ENCODE peak calls at places on chromosomes 7 and 10, in four cellular contexts. Q, S, F and T are unnamed samples.

GRCh38 chr10:102150970-102151773 is 1.0 kb upstream of the NOLC1 start:
- DNase-seq in Q (no peak), S (no peak), F (no peak), T (peak)

GRCh38 chr7:114822131-114822530 is 99.8 kb upstream of the MDFIC start:
- DNase-seq in Q (no peak), S (no peak), F (no peak), T (no peak)

GRCh38 chr7:140230862-140231778 is 54.3 kb upstream of the KDM7A start:
- DNase-seq in Q (peak), S (peak), F (peak), T (peak)

GRCh38 chr7:157009170-157009777 is 1.2 kb downstream of the MNX1 start:
- DNase-seq in Q (no peak), S (no peak), F (no peak), T (no peak)

GRCh38 chr10:113303747-113304146 is 249.1 kb upstream of the HABP2 start:
- DNase-seq in Q (no peak), S (no peak), F (no peak), T (peak)

GRCh38 chr10:88386878-88387773 is 196.0 kb downstream of the RNLS start:
- DNase-seq in Q (peak), S (peak), F (no peak), T (peak)

GRCh38 chr10:31011660-31012022 is 20.0 kb downstream of the ZNF438 start:
- DNase-seq in Q (no peak), S (no peak), F (no peak), T (no peak)

GRCh38 chr7:51352174-51353145 is 35.9 kb upstream of the COBL start:
- DNase-seq in Q (no peak), S (no peak), F (no peak), T (no peak)

GRCh38 chr7:114086491-114086905 is 167.7 kb upstream of the PPP1R3A start:
- DNase-seq in Q (no peak), S (peak), F (no peak), T (no peak)

GRCh38 chr10:106082865-106083264 is 1081.6 kb downstream of the SORCS1 start:
- DNase-seq in Q (no peak), S (no peak), F (no peak), T (peak)

GRCh38 chr10:43054593-43054992 is 22.3 kb upstream of the RET start:
- DNase-seq in Q (no peak), S (no peak), F (no peak), T (no peak)

GRCh38 chr10:125022671-125023070 is 80.7 kb downstream of the ZRANB1 start:
- DNase-seq in Q (no peak), S (no peak), F (no peak), T (no peak)

GRCh38 chr10:107739951-107740350 is 575.4 kb upstream of the SORCS1 start:
- DNase-seq in Q (no peak), S (no peak), F (no peak), T (no peak)

GRCh38 chr10:69766161-69766910 is 35.4 kb upstream of the COL13A1 start:
- DNase-seq in Q (no peak), S (peak), F (no peak), T (no peak)

GRCh38 chr7:157611341-157611740 is 274.5 kb downstream of the DNAJB6 start:
- DNase-seq in Q (no peak), S (no peak), F (no peak), T (no peak)

GRCh38 chr7:75944507-75944906 is 29.6 kb downstream of the POR start:
- DNase-seq in Q (no peak), S (no peak), F (no peak), T (no peak)

GRCh38 chr10:1509003-1509402 is 228.3 kb downstream of the ADARB2 start:
- DNase-seq in Q (no peak), S (no peak), F (no peak), T (no peak)

GRCh38 chr10:103890194-103890658 is 27.8 kb downstream of the STN1 start:
- DNase-seq in Q (no peak), S (no peak), F (no peak), T (peak)

GRCh38 chr7:151429555-151430331 is 10.2 kb downstream of the CRYGN start:
- DNase-seq in Q (peak), S (no peak), F (peak), T (no peak)

GRCh38 chr10:84238909-84239308 is 2.4 kb downstream of the LRIT1 start:
- DNase-seq in Q (no peak), S (no peak), F (no peak), T (no peak)

GRCh38 chr10:109762556-109762955 is 160.8 kb downstream of the XPNPEP1 start:
- DNase-seq in Q (no peak), S (no peak), F (no peak), T (no peak)

GRCh38 chr7:109136893-109137292 is 567.2 kb downstream of the DNAJB9 start:
- DNase-seq in Q (no peak), S (no peak), F (no peak), T (no peak)

GRCh38 chr10:21523557-21524008 is 1.9 kb downstream of the SKIDA1 start:
- DNase-seq in Q (no peak), S (peak), F (no peak), T (peak)

GRCh38 chr7:29564455-29565185 is 985 bp downstream of the PRR15 start:
- DNase-seq in Q (no peak), S (peak), F (no peak), T (peak)

GRCh38 chr10:119638982-119639381 is 12.2 kb upstream of the BAG3 start:
- DNase-seq in Q (no peak), S (no peak), F (no peak), T (no peak)

GRCh38 chr7:75629042-75629441 is 109.7 kb downstream of the HIP1 start:
- DNase-seq in Q (no peak), S (no peak), F (no peak), T (no peak)

GRCh38 chr10:132203256-132204077 is 16.7 kb downstream of the DPYSL4 start:
- DNase-seq in Q (no peak), S (no peak), F (no peak), T (no peak)

GRCh38 chr7:108486291-108486966 is 30.2 kb upstream of the NRCAM start:
- DNase-seq in Q (no peak), S (peak), F (no peak), T (peak)

GRCh38 chr7:75986147-75986781 is 8.1 kb downstream of the TMEM120A start:
- DNase-seq in Q (no peak), S (no peak), F (no peak), T (no peak)

GRCh38 chr10:80493482-80494021 is 39.4 kb downstream of the TSPAN14 start:
- DNase-seq in Q (peak), S (peak), F (no peak), T (peak)